ENCODE peak calls at places on chromosome 21, in eight cellular contexts. One of them, this sample, is unnamed.

GRCh38 chr21:34534522-34534921 is 22.5 kb upstream of the KCNE1 start:
- DNase-seq in C1 segment of cervical spinal cord: peak
- DNase-seq in epithelial cell of esophagus: no peak
- DNase-seq in H4: peak
- DNase-seq in stromal cell of bone marrow: no peak
- DNase-seq in IMR-90: no peak
- DNase-seq in HEK293T: no peak
- DNase-seq in AG08395: peak
- DNase-seq in this sample: no peak

GRCh38 chr21:42317826-42318746 is 2.9 kb upstream of the TFF3 start:
- DNase-seq in C1 segment of cervical spinal cord: no peak
- DNase-seq in epithelial cell of esophagus: no peak
- DNase-seq in H4: no peak
- DNase-seq in stromal cell of bone marrow: no peak
- DNase-seq in IMR-90: no peak
- DNase-seq in HEK293T: no peak
- DNase-seq in AG08395: no peak
- DNase-seq in this sample: no peak

GRCh38 chr21:44793269-44794030 is 8.2 kb downstream of the UBE2G2 start:
- DNase-seq in C1 segment of cervical spinal cord: no peak
- DNase-seq in epithelial cell of esophagus: peak
- DNase-seq in H4: peak
- DNase-seq in stromal cell of bone marrow: peak
- DNase-seq in IMR-90: peak
- DNase-seq in HEK293T: peak
- DNase-seq in AG08395: peak
- DNase-seq in this sample: peak

GRCh38 chr21:41133896-41134522 is 34.0 kb upstream of the BACE2 start:
- DNase-seq in C1 segment of cervical spinal cord: no peak
- DNase-seq in epithelial cell of esophagus: peak
- DNase-seq in H4: peak
- DNase-seq in stromal cell of bone marrow: peak
- DNase-seq in IMR-90: peak
- DNase-seq in HEK293T: peak
- DNase-seq in AG08395: peak
- DNase-seq in this sample: peak

GRCh38 chr21:41668686-41669532 is 97.9 kb downstream of the RIPK4 start:
- DNase-seq in C1 segment of cervical spinal cord: no peak
- DNase-seq in epithelial cell of esophagus: peak
- DNase-seq in H4: no peak
- DNase-seq in stromal cell of bone marrow: no peak
- DNase-seq in IMR-90: no peak
- DNase-seq in HEK293T: no peak
- DNase-seq in AG08395: no peak
- DNase-seq in this sample: peak

GRCh38 chr21:33128538-33128937 is 58.6 kb downstream of the OLIG1 start:
- DNase-seq in C1 segment of cervical spinal cord: no peak
- DNase-seq in epithelial cell of esophagus: no peak
- DNase-seq in H4: no peak
- DNase-seq in stromal cell of bone marrow: no peak
- DNase-seq in IMR-90: no peak
- DNase-seq in HEK293T: no peak
- DNase-seq in AG08395: no peak
- DNase-seq in this sample: no peak

GRCh38 chr21:18041012-18041411 is 203.6 kb upstream of the CHODL start:
- DNase-seq in C1 segment of cervical spinal cord: no peak
- DNase-seq in epithelial cell of esophagus: peak
- DNase-seq in H4: peak
- DNase-seq in stromal cell of bone marrow: no peak
- DNase-seq in IMR-90: no peak
- DNase-seq in HEK293T: peak
- DNase-seq in AG08395: no peak
- DNase-seq in this sample: peak

GRCh38 chr21:42041246-42041645 is 29.9 kb upstream of the UMODL1 start:
- DNase-seq in C1 segment of cervical spinal cord: no peak
- DNase-seq in epithelial cell of esophagus: no peak
- DNase-seq in H4: no peak
- DNase-seq in stromal cell of bone marrow: no peak
- DNase-seq in IMR-90: no peak
- DNase-seq in HEK293T: no peak
- DNase-seq in AG08395: no peak
- DNase-seq in this sample: no peak

GRCh38 chr21:36109868-36110267 is 25.0 kb upstream of the CBR3 start:
- DNase-seq in C1 segment of cervical spinal cord: no peak
- DNase-seq in epithelial cell of esophagus: no peak
- DNase-seq in H4: no peak
- DNase-seq in stromal cell of bone marrow: no peak
- DNase-seq in IMR-90: no peak
- DNase-seq in HEK293T: no peak
- DNase-seq in AG08395: no peak
- DNase-seq in this sample: no peak

GRCh38 chr21:39660596-39660995 is 47.9 kb downstream of the B3GALT5 start:
- DNase-seq in C1 segment of cervical spinal cord: no peak
- DNase-seq in epithelial cell of esophagus: peak
- DNase-seq in H4: peak
- DNase-seq in stromal cell of bone marrow: peak
- DNase-seq in IMR-90: peak
- DNase-seq in HEK293T: no peak
- DNase-seq in AG08395: peak
- DNase-seq in this sample: peak

GRCh38 chr21:42474043-42474831 is 21.8 kb downstream of the RSPH1 start:
- DNase-seq in C1 segment of cervical spinal cord: no peak
- DNase-seq in epithelial cell of esophagus: peak
- DNase-seq in H4: peak
- DNase-seq in stromal cell of bone marrow: no peak
- DNase-seq in IMR-90: no peak
- DNase-seq in HEK293T: no peak
- DNase-seq in AG08395: peak
- DNase-seq in this sample: peak

GRCh38 chr21:42781150-42781980 is 98.0 kb downstream of the WDR4 start:
- DNase-seq in C1 segment of cervical spinal cord: no peak
- DNase-seq in epithelial cell of esophagus: peak
- DNase-seq in H4: no peak
- DNase-seq in stromal cell of bone marrow: no peak
- DNase-seq in IMR-90: no peak
- DNase-seq in HEK293T: peak
- DNase-seq in AG08395: no peak
- DNase-seq in this sample: no peak

GRCh38 chr21:32889596-32889995 is 118.0 kb upstream of the PAXBP1 start:
- DNase-seq in C1 segment of cervical spinal cord: no peak
- DNase-seq in epithelial cell of esophagus: no peak
- DNase-seq in H4: no peak
- DNase-seq in stromal cell of bone marrow: peak
- DNase-seq in IMR-90: no peak
- DNase-seq in HEK293T: no peak
- DNase-seq in AG08395: peak
- DNase-seq in this sample: no peak

GRCh38 chr21:26124896-26125295 is 45.7 kb downstream of the APP start:
- DNase-seq in C1 segment of cervical spinal cord: no peak
- DNase-seq in epithelial cell of esophagus: peak
- DNase-seq in H4: no peak
- DNase-seq in stromal cell of bone marrow: no peak
- DNase-seq in IMR-90: no peak
- DNase-seq in HEK293T: no peak
- DNase-seq in AG08395: no peak
- DNase-seq in this sample: no peak

GRCh38 chr21:36768496-36768895 is 69.6 kb downstream of the SIM2 start:
- DNase-seq in C1 segment of cervical spinal cord: no peak
- DNase-seq in epithelial cell of esophagus: no peak
- DNase-seq in H4: no peak
- DNase-seq in stromal cell of bone marrow: no peak
- DNase-seq in IMR-90: no peak
- DNase-seq in HEK293T: no peak
- DNase-seq in AG08395: no peak
- DNase-seq in this sample: no peak

GRCh38 chr21:17352937-17353655 is 159.7 kb upstream of the CXADR start:
- DNase-seq in C1 segment of cervical spinal cord: no peak
- DNase-seq in epithelial cell of esophagus: peak
- DNase-seq in H4: no peak
- DNase-seq in stromal cell of bone marrow: no peak
- DNase-seq in IMR-90: no peak
- DNase-seq in HEK293T: no peak
- DNase-seq in AG08395: no peak
- DNase-seq in this sample: peak

GRCh38 chr21:43825936-43826622 is 36.7 kb downstream of the RRP1 start:
- DNase-seq in C1 segment of cervical spinal cord: no peak
- DNase-seq in epithelial cell of esophagus: no peak
- DNase-seq in H4: no peak
- DNase-seq in stromal cell of bone marrow: no peak
- DNase-seq in IMR-90: no peak
- DNase-seq in HEK293T: peak
- DNase-seq in AG08395: no peak
- DNase-seq in this sample: no peak

This sample was measured in WERI-Rb-1.